ENCODE peak calls at places on chromosomes 11 and 22, in four cellular contexts. H is lung, O is activated T-helper 1 cell treated with Interleukin-2 at 50 U/mL for 16 hours, A is ELF-1. W is an unnamed sample.

GRCh38 chr11:41714101-41714500 is 254.6 kb upstream of the LRRC4C start:
- DNase-seq in H (no peak), O (no peak), A (peak), W (no peak)

GRCh38 chr11:86722041-86722440 is 49.6 kb upstream of the ME3 start:
- DNase-seq in O (no peak), H (no peak), A (no peak), W (no peak)

GRCh38 chr11:24925091-24925490 is 428.2 kb downstream of the LUZP2 start:
- DNase-seq in O (no peak), A (no peak), H (no peak), W (no peak)

GRCh38 chr11:7858001-7858400 is 61.3 kb upstream of the OR5P2 start:
- DNase-seq in O (no peak), A (no peak), H (no peak), W (no peak)

GRCh38 chr11:61279934-61280656 is 15.0 kb downstream of the VWCE start:
- DNase-seq in O (no peak), H (no peak), A (no peak), W (no peak)

GRCh38 chr11:119055901-119056300 is 1.1 kb downstream of the HYOU1 start:
- DNase-seq in H (no peak), O (no peak), A (no peak), W (no peak)

GRCh38 chr22:39318507-39319283 is 728 bp downstream of the RPL3 start:
- DNase-seq in O (no peak), A (no peak), H (no peak), W (no peak)

GRCh38 chr11:128349650-128350296 is 237.6 kb downstream of the ETS1 start:
- DNase-seq in H (no peak), A (no peak), O (no peak), W (no peak)

GRCh38 chr11:72411623-72412532 is 22.5 kb downstream of the CLPB start:
- DNase-seq in O (no peak), A (peak), H (no peak), W (peak)

GRCh38 chr11:132983289-132983688 is 549.0 kb downstream of the OPCML start:
- DNase-seq in H (no peak), A (no peak), O (no peak), W (no peak)

GRCh38 chr11:132402056-132402684 is 1031.8 kb downstream of the NTM start:
- DNase-seq in H (no peak), A (peak), O (no peak), W (no peak)

GRCh38 chr11:17770048-17770652 is 35.6 kb downstream of the KCNC1 start:
- DNase-seq in H (peak), O (no peak), A (peak), W (no peak)

GRCh38 chr11:119757378-119757777 is 28.4 kb upstream of the NECTIN1 start:
- DNase-seq in H (no peak), A (no peak), O (no peak), W (no peak)